ENCODE peak calls at places on chromosomes 5 and 9, in six cellular contexts. H is suprapubic skin, Z is brain microvascular endothelial cell, R is testis, D is WERI-Rb-1, W is aorta. G is an unnamed sample.

GRCh38 chr5:158754018-158754514 is 345.6 kb downstream of the EBF1 start:
- DNase-seq in H (no peak), Z (peak), R (no peak), D (no peak), W (no peak), G (no peak)

GRCh38 chr9:115109486-115109885 is 8.5 kb downstream of the TNC start:
- DNase-seq in H (no peak), Z (peak), R (no peak), D (no peak), W (no peak), G (no peak)

GRCh38 chr9:136172412-136173079 is 32.4 kb downstream of the LHX3 start:
- DNase-seq in H (no peak), Z (no peak), R (no peak), D (no peak), W (no peak), G (no peak)

GRCh38 chr9:35518212-35518917 is 28.5 kb downstream of the RUSC2 start:
- DNase-seq in H (no peak), Z (peak), R (no peak), D (no peak), W (no peak), G (no peak)

GRCh38 chr9:109499061-109499630 is 1.0 kb upstream of the PTPN3 start:
- DNase-seq in H (no peak), Z (no peak), R (no peak), D (no peak), W (no peak), G (no peak)

GRCh38 chr5:40681351-40682311 is 1.9 kb downstream of the PTGER4 start:
- DNase-seq in H (peak), Z (peak), R (peak), D (peak), W (peak), G (no peak)

GRCh38 chr5:147483961-147484707 is 25.7 kb downstream of the DPYSL3 start:
- DNase-seq in H (peak), Z (peak), R (peak), D (peak), W (peak), G (no peak)

GRCh38 chr5:82168294-82168693 is 109.9 kb downstream of the RPS23 start:
- DNase-seq in H (no peak), Z (no peak), R (no peak), D (no peak), W (no peak), G (no peak)

GRCh38 chr5:171667341-171668096 is 118.1 kb upstream of the SMIM23 start:
- DNase-seq in H (peak), Z (peak), R (peak), D (no peak), W (peak), G (no peak)

GRCh38 chr5:53397845-53398244 is 82.6 kb upstream of the FST start:
- DNase-seq in H (no peak), Z (peak), R (no peak), D (no peak), W (peak), G (no peak)

GRCh38 chr9:90099262-90099982 is 494.6 kb downstream of the GADD45G start:
- DNase-seq in H (no peak), Z (peak), R (peak), D (peak), W (no peak), G (no peak)

GRCh38 chr5:36398137-36398536 is 96.4 kb upstream of the RANBP3L start:
- DNase-seq in H (no peak), Z (no peak), R (no peak), D (no peak), W (no peak), G (no peak)

GRCh38 chr9:37511006-37511714 is 25.4 kb downstream of the POLR1E start:
- DNase-seq in H (no peak), Z (no peak), R (no peak), D (peak), W (no peak), G (no peak)

GRCh38 chr5:59716029-59716428 is 177.5 kb downstream of the PDE4D start:
- DNase-seq in H (no peak), Z (no peak), R (no peak), D (no peak), W (no peak), G (no peak)

GRCh38 chr5:118692811-118693342 is 295.5 kb downstream of the DTWD2 start:
- DNase-seq in H (no peak), Z (no peak), R (no peak), D (peak), W (no peak), G (no peak)

GRCh38 chr9:129505270-129505881 is 115.5 kb downstream of the C9orf50 start:
- DNase-seq in H (no peak), Z (no peak), R (no peak), D (no peak), W (no peak), G (no peak)

GRCh38 chr5:112883192-112883591 is 22.1 kb downstream of the SRP19 start:
- DNase-seq in H (no peak), Z (no peak), R (no peak), D (no peak), W (no peak), G (no peak)

GRCh38 chr5:150142189-150142788 is 13.4 kb downstream of the PDGFRB start:
- DNase-seq in H (no peak), Z (no peak), R (no peak), D (no peak), W (no peak), G (no peak)

GRCh38 chr9:129336130-129336528 is 158.1 kb upstream of the IER5L start:
- DNase-seq in H (no peak), Z (peak), R (no peak), D (no peak), W (no peak), G (no peak)

DNA sequence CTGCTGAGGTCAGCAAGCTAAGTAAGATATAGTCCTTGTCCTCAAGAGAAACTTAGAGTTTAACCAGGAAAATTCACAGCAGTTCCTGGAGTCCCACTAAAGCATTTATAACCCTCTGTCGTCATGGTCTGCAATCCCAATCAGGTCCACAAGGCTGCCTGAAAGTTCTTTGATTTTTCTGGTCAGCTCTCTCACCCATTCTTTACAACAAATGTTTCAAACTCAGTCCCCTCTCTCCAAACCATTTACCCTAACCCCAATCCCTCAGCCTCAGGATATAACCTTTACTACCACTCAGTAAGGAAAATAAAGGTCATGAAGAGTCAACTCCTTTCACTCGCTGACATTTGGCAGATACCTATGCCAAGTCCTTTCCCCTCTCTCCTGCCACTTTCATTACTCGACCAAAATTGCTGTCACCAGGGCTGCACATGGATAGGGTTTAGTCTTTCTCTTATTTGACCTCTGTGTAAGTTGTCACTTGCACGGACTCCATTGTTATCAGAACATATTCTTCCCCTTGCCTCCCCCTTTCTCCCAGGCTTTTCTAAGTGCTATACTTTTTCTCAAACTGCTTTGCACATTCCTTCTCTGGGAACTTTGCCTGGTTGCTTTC is 936.6 kb downstream of the NR2F1-AS1 start:
- DNase-seq in H (no peak), Z (no peak), R (no peak), D (no peak), W (no peak), G (no peak)
- H3K27ac ChIP-seq in H (no peak), Z (no peak), R (no peak), D (no peak), W (no peak), G (no peak)

GRCh38 chr9:125996671-125997509 is 249.7 kb downstream of the PBX3 start:
- DNase-seq in H (peak), Z (no peak), R (no peak), D (no peak), W (peak), G (no peak)
- H3K27ac ChIP-seq in H (no peak), Z (no peak), R (no peak), D (no peak), W (no peak), G (no peak)

DNA sequence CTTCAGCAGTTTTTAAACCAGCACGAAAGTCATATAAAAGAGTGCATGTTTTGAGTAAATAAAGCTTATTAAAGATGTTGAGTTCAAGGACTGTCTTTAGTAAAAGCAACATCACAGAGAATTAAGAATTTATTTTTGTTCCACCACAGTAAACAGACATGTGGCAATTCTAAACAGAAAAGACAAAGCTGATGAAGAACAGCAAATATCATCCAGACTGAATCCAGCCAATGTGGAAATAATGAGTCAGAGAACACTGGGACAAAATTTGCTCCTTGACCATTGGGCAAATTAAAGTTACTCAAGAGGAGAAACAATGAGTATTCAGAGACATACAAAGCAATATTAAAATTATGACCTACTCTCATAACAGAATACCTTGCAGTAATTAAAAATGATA is 28.8 kb downstream of the OR2K2 start:
- DNase-seq in H (no peak), Z (peak), R (no peak), D (no peak), W (no peak), G (no peak)
- H3K27ac ChIP-seq in H (peak), Z (no peak), R (no peak), D (no peak), W (no peak), G (no peak)

GRCh38 chr9:110900917-110901316 is 137.4 kb downstream of the LPAR1 start:
- DNase-seq in H (no peak), Z (no peak), R (no peak), D (no peak), W (no peak), G (no peak)

GRCh38 chr9:110897899-110898298 is 140.4 kb downstream of the LPAR1 start:
- DNase-seq in H (no peak), Z (no peak), R (no peak), D (no peak), W (no peak), G (no peak)

GRCh38 chr9:110894731-110895130 is 143.5 kb downstream of the LPAR1 start:
- DNase-seq in H (no peak), Z (no peak), R (no peak), D (no peak), W (no peak), G (no peak)

GRCh38 chr9:110895141-110895912 is 142.9 kb downstream of the LPAR1 start:
- DNase-seq in H (no peak), Z (no peak), R (peak), D (no peak), W (peak), G (no peak)

DNA sequence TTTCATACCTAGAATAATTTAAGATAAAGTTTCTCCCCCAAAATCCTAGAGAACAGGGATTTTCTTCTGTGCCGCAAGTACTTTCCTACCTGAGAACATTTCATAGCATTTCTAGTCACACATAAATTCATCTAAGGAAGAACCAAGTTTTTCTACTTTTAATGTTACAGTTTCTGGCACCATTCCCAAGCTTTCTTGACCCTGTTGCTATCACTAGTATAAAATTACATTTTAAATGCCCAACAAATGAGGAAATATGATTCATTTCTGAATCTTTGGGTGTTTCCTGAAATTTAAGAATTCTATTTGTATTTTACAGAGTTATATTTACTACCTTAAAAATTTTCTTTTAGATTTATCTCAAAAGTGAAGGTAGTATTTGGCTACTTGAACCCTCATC is 137.8 kb downstream of the LPAR1 start:
- DNase-seq in H (no peak), Z (no peak), R (no peak), D (no peak), W (no peak), G (no peak)
- H3K27ac ChIP-seq in H (no peak), Z (no peak), R (peak), D (no peak), W (no peak), G (no peak)

GRCh38 chr5:12795333-12795663 is 891.1 kb upstream of the CTNND2 start:
- DNase-seq in H (no peak), Z (no peak), R (no peak), D (no peak), W (no peak), G (no peak)

GRCh38 chr5:12794476-12795332 is 890.5 kb upstream of the CTNND2 start:
- DNase-seq in H (no peak), Z (no peak), R (peak), D (no peak), W (no peak), G (no peak)

GRCh38 chr5:12793373-12793772 is 889.1 kb upstream of the CTNND2 start:
- DNase-seq in H (no peak), Z (no peak), R (no peak), D (no peak), W (no peak), G (no peak)

GRCh38 chr5:12799165-12799564 is 894.9 kb upstream of the CTNND2 start:
- DNase-seq in H (no peak), Z (no peak), R (no peak), D (no peak), W (no peak), G (no peak)
- H3K27ac ChIP-seq in H (no peak), Z (no peak), R (no peak), D (no peak), W (no peak), G (no peak)

GRCh38 chr9:137669261-137669672 is 50.5 kb downstream of the EHMT1 start:
- DNase-seq in H (no peak), Z (no peak), R (peak), D (peak), W (no peak), G (no peak)
- H3K27ac ChIP-seq in H (no peak), Z (no peak), R (peak), D (no peak), W (no peak), G (no peak)

GRCh38 chr9:97046228-97046627 is 7.3 kb upstream of the CTSV start:
- DNase-seq in H (peak), Z (no peak), R (peak), D (no peak), W (no peak), G (no peak)
- H3K27ac ChIP-seq in H (peak), Z (no peak), R (no peak), D (no peak), W (no peak), G (no peak)